ENCODE peak calls at places on chromosome 15, in four cellular contexts. O is HepG2, J is K562, P is HCT116. M is an unnamed sample. For H3K4me1, the result is how much of the 10 kb centered on the place peaks cover.

GRCh38 chr15:31197497-31198414 is 96.2 kb upstream of the TRPM1 start:
- DNase-seq in J (peak), O (peak), P (no peak), M (no peak)

GRCh38 chr15:45393851-45394250 is 15.5 kb upstream of the GATM start:
- DNase-seq in P (no peak), J (no peak), O (peak), M (no peak)

GRCh38 chr15:44414001-44414400 is 13.4 kb upstream of the CTDSPL2 start:
- DNase-seq in P (no peak), O (no peak), J (no peak), M (no peak)

GRCh38 chr15:62606376-62607164 is 436.0 kb upstream of the TPM1 start:
- DNase-seq in O (no peak), P (peak), J (no peak), M (no peak)

GRCh38 chr15:51139091-51139490 is 44.4 kb upstream of the TNFAIP8L3 start:
- DNase-seq in J (no peak), P (no peak), O (no peak), M (no peak)

GRCh38 chr15:42194502-42194901 is 13.6 kb downstream of the VPS39 start:
- DNase-seq in J (peak), O (peak), P (no peak), M (peak)

GRCh38 chr15:60737217-60737616 is 258.3 kb upstream of the ICE2 start:
- DNase-seq in O (no peak), J (no peak), P (no peak), M (no peak)

GRCh38 chr15:68612533-68612932 is 33.7 kb downstream of the CORO2B start:
- DNase-seq in P (no peak), J (no peak), O (no peak), M (no peak)

GRCh38 chr15:82307714-82308081 is 41.6 kb downstream of the GOLGA6L10 start:
- DNase-seq in P (no peak), O (no peak), J (no peak), M (no peak)

GRCh38 chr15:28892789-28893610 is 7.2 kb downstream of the APBA2 start:
- DNase-seq in P (no peak), J (no peak), O (no peak), M (no peak)

GRCh38 chr15:65835452-65835851 is 33.8 kb upstream of the RAB11A start:
- DNase-seq in J (peak), O (no peak), P (no peak), M (no peak)

GRCh38 chr15:92226020-92226612 is 167.6 kb upstream of the ST8SIA2 start:
- DNase-seq in J (peak), O (peak), P (peak), M (no peak)

GRCh38 chr15:60000113-60000823 is 3.8 kb upstream of the FOXB1 start:
- DNase-seq in P (no peak), J (no peak), O (no peak), M (no peak)

GRCh38 chr15:29226431-29227216 is 43.0 kb downstream of the NSMCE3 start:
- DNase-seq in O (no peak), P (no peak), J (no peak), M (no peak)

GRCh38 chr15:101091080-101092017 is 160.5 kb downstream of the CHSY1 start:
- DNase-seq in O (peak), J (no peak), P (no peak), M (no peak)

GRCh38 chr15:77160562-77161481 is 89.9 kb upstream of the TSPAN3 start:
- DNase-seq in O (peak), P (peak), J (no peak), M (no peak)

GRCh38 chr15:35506272-35506870 is 39.6 kb downstream of the DPH6 start:
- DNase-seq in J (no peak), P (no peak), O (peak), M (no peak)

GRCh38 chr15:98560338-98560737 is 88.0 kb upstream of the IGF1R start:
- DNase-seq in P (no peak), O (no peak), J (no peak), M (no peak)

GRCh38 chr15:74423443-74424257 is 10.1 kb downstream of the SEMA7A start:
- DNase-seq in O (peak), J (peak), P (peak), M (no peak)

GRCh38 chr15:71940004-71940588 is 129.7 kb downstream of the NR2E3 start:
- DNase-seq in J (no peak), O (no peak), P (no peak), M (no peak)

GRCh38 chr15:77025471-77025901 is 30.6 kb downstream of the PSTPIP1 start:
- DNase-seq in J (no peak), O (no peak), P (no peak), M (no peak)

GRCh38 chr15:61736792-61737191 is 323.5 kb downstream of the VPS13C start:
- DNase-seq in P (no peak), J (no peak), O (no peak), M (no peak)

GRCh38 chr15:44447772-44448376 is 20.4 kb downstream of the CTDSPL2 start:
- DNase-seq in P (no peak), O (no peak), J (no peak), M (no peak)

GRCh38 chr15:88586401-88587162 is 34.6 kb upstream of the AEN start:
- DNase-seq in J (no peak), P (no peak), O (no peak), M (no peak)

GRCh38 chr15:60184579-60184978 is 180.5 kb downstream of the FOXB1 start:
- DNase-seq in O (no peak), J (no peak), P (no peak), M (no peak)

GRCh38 chr15:67571643-67572415 is 29.3 kb downstream of the MAP2K5 start:
- DNase-seq in J (no peak), P (no peak), O (peak), M (no peak)

GRCh38 chr15:73990250-73991005 is 1.7 kb downstream of the STOML1 start:
- DNase-seq in J (no peak), P (no peak), O (no peak), M (no peak)

GRCh38 chr15:98547741-98548166 is 100.6 kb upstream of the IGF1R start:
- DNase-seq in J (no peak), P (no peak), O (no peak), M (no peak)

GRCh38 chr15:47587938-47588817 is 129.1 kb upstream of the SEMA6D start:
- DNase-seq in J (no peak), P (no peak), O (no peak), M (no peak)
- TF ChIP-seq TCF7L2 in J (no peak), P (no peak), O (no peak), M (no peak)

GRCh38 chr15:75669879-75670212 is 22.1 kb downstream of the SNX33 start:
- DNase-seq in J (peak), O (no peak), P (no peak), M (no peak)
- H3K4me1 ChIP-seq in J (under half), O (half or more), P (half or more), M (under half)

GRCh38 chr15:37397266-37398022 is 297.1 kb upstream of the MEIS2 start:
- DNase-seq in J (no peak), P (no peak), O (no peak), M (no peak)

GRCh38 chr15:37395100-37395468 is 294.7 kb upstream of the MEIS2 start:
- DNase-seq in O (no peak), J (no peak), P (no peak), M (no peak)

DNA sequence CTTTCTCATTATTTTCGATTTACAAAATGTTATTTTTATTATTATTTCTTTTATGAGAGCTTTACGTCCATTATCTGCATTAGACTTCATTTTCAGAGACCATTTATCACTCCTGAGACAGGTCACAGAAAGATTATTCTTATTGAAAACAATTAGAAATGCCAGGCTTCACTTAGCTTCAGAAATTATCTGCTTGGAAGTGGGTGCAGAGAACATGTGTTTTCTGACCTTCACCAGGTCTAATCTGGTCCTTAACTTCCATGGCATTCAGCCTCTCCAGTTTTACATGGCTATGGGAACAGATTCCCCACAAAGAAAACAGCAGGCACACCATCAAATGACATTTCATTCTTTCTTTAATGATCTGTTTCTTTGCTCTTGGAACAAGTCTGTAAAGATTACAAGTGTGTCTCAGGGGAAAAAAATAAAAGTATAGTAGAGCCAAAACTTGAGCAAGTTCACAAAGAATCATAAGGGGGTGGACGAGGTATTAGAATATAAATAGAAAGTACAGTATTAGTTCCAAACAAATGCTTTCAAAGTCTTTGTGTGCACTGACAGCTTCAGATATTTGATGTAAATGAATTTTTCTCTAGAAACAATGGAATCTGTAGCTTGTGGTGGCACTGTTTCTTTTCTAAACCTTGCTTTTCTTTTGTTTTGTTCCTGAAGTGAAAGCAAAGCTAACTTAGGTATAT is 294.2 kb upstream of the MEIS2 start:
- DNase-seq in O (no peak), P (no peak), J (no peak), M (no peak)
- H3K4me3 ChIP-seq in O (no peak), P (no peak), J (no peak), M (no peak)

DNA sequence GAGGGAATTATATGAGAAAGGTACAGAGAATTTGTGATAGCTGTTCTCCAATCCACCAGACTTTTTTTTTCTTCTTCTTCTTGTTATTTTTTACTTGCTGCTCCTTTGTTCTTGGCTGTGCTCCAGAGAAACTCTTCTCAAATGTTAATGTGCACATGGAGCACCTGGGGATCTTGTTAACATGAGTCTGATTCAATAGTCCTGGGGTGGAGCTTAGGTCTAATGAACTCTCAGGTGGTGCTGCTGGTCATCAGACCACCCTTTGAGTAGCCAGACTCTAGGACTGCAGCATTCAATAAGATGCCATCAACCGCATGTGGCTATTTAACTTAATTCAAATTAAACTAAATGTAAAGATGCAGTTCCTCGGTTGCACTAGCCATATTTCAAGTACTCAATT is 47.5 kb downstream of the CRABP1 start:
- DNase-seq in P (no peak), O (no peak), J (no peak), M (no peak)
- TF ChIP-seq TCF7L2 in P (no peak), O (no peak), J (no peak), M (no peak)

DNA sequence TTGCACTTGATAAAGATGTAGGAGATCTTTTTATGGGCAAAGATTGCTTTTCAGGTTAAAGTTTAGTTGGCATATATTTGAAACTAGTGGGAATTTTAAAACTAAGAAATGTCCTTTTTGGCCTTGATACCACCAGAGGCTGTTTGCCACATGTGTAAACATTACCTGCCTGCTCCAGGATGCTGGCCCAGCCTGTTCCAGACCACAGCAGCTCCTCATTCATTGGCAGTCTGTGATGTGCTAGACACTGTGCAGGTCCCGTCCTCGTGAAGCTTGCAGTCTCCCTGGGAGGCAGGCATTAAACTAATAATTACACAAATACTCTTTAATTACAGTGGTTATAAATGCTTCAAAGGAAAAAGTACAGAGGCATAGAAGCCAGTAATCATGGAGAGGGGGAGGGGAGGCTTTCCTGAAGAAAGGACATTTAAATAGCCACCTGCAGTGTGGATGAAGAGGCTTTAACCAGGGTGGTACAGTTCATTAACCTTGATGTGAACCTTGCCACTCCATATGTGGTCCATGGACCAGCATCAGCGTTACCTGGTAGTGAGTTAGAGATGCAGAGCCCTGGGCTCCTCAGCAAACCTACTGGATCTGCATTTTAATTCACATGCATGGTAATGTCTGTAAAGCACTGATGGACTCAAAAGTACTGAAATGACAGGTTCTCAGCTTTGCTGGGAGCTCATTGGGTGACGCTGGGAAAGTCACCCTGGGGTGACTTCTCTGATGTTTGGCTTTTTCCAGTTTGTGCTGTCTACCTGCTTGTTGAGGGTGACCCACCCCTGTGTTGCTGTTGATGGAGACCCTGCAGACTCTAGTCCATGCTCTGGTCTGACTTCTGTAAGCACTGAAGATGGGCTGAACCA is 5.3 kb downstream of the ZNF710 start:
- DNase-seq in P (no peak), J (no peak), O (no peak), M (no peak)
- H3K4me1 ChIP-seq in P (under half), J (under half), O (half or more), M (under half)

GRCh38 chr15:40334941-40335795 is 5.6 kb downstream of the CCDC9B start:
- DNase-seq in P (no peak), O (no peak), J (no peak), M (no peak)

GRCh38 chr15:40331637-40332036 is 8.1 kb downstream of the INAFM2 start:
- DNase-seq in J (peak), O (no peak), P (no peak), M (no peak)

GRCh38 chr15:40332138-40332781 is 8.5 kb downstream of the CCDC9B start:
- DNase-seq in P (no peak), O (no peak), J (no peak), M (no peak)

GRCh38 chr15:40334541-40334940 is 6.2 kb downstream of the CCDC9B start:
- DNase-seq in O (no peak), J (no peak), P (no peak), M (no peak)

DNA sequence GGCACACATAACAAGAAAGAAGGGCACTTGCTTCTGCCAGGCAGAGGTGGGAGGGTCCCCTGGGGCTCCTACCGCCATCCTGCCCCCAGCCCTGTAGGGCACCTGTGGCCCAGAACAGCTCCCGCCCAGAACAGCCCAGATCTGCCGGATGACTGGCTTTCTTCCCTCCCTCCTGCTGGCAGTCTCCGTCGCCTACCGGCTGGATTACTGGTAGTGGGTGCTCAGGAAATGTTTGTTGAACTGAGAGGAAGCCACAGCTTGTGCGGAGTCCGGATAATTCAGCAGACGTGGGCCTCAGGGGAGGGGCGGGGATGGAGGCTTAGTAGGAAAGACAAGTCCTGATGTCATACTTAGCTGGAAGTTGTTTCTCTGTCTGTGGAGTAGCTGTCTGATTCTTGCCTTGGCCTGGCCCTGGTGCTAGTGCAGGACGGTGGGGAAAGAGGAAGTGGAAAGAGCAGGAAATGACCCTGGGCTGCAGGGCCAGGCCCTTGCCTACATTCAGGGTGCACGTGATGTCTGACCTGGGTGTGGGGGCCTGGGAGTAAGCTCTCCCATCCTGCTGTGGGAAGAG is 6.7 kb downstream of the CCDC9B start:
- DNase-seq in P (no peak), O (no peak), J (peak), M (no peak)
- H3K4me3 ChIP-seq in P (no peak), O (no peak), J (no peak), M (no peak)

GRCh38 chr15:27645672-27646071 is 453.4 kb downstream of the OCA2 start:
- DNase-seq in P (no peak), O (no peak), J (no peak), M (no peak)
- TF ChIP-seq TCF7L2 in P (no peak), O (no peak), J (no peak), M (no peak)